ENCODE peak calls at places on chromosome 18, in five cellular contexts. P, O, X, Q and E are unnamed samples.

GRCh38 chr18:56532176-56532840 is 106.1 kb downstream of the TXNL1 start:
- DNase-seq in O (peak), P (no peak), X (no peak), Q (no peak), E (peak)

GRCh38 chr18:36695806-36696205 is 133.0 kb downstream of the TPGS2 start:
- DNase-seq in O (no peak), Q (no peak), P (no peak), X (no peak), E (no peak)

GRCh38 chr18:4412286-4412685 is 42.8 kb downstream of the DLGAP1 start:
- DNase-seq in X (no peak), P (no peak), O (no peak), Q (no peak), E (no peak)

GRCh38 chr18:79697976-79698375 is 18.4 kb downstream of the CTDP1 start:
- DNase-seq in O (no peak), Q (peak), P (no peak), X (no peak), E (no peak)

GRCh38 chr18:5890606-5891360 is 4.5 kb downstream of the TMEM200C start:
- DNase-seq in O (no peak), P (peak), Q (no peak), X (peak), E (peak)

GRCh38 chr18:80009661-80010550 is 21.5 kb upstream of the TXNL4A start:
- DNase-seq in X (no peak), O (peak), Q (peak), P (peak), E (no peak)

GRCh38 chr18:74742573-74742972 is 144.9 kb downstream of the ZNF407 start:
- DNase-seq in P (no peak), O (peak), X (no peak), Q (no peak), E (no peak)

GRCh38 chr18:73980289-73980979 is 167.2 kb downstream of the FBXO15 start:
- DNase-seq in X (no peak), Q (no peak), O (peak), P (peak), E (no peak)

GRCh38 chr18:78526923-78527775 is 452.5 kb upstream of the SALL3 start:
- DNase-seq in X (no peak), Q (no peak), P (no peak), O (no peak), E (no peak)

GRCh38 chr18:23237524-23238151 is 102.4 kb downstream of the CABLES1 start:
- DNase-seq in Q (peak), O (peak), P (no peak), X (no peak), E (peak)
- TF ChIP-seq CTCF in Q (peak), O (peak), P (no peak), X (no peak), E (peak)

GRCh38 chr18:76979906-76980305 is 152.7 kb downstream of the MBP start:
- DNase-seq in Q (no peak), O (no peak), X (no peak), P (no peak), E (no peak)

GRCh38 chr18:76977681-76978234 is 154.8 kb downstream of the MBP start:
- DNase-seq in O (no peak), X (no peak), P (no peak), Q (no peak), E (no peak)

GRCh38 chr18:76979111-76979751 is 153.4 kb downstream of the MBP start:
- DNase-seq in P (no peak), O (no peak), X (no peak), Q (no peak), E (no peak)

GRCh38 chr18:76977108-76977621 is 154.8 kb downstream of the ZNF236 start:
- DNase-seq in X (no peak), Q (no peak), P (no peak), O (no peak), E (no peak)

GRCh38 chr18:76978616-76979015 is 154.0 kb downstream of the MBP start:
- DNase-seq in O (no peak), X (no peak), P (no peak), Q (no peak), E (no peak)
- TF ChIP-seq CTCF in O (no peak), X (no peak), P (no peak), Q (no peak), E (no peak)

GRCh38 chr18:33833847-33834246 is 255.8 kb downstream of the ASXL3 start:
- DNase-seq in X (no peak), O (no peak), Q (no peak), P (no peak), E (no peak)
- TF ChIP-seq CTCF in X (peak), O (no peak), Q (no peak), P (no peak), E (no peak)

DNA sequence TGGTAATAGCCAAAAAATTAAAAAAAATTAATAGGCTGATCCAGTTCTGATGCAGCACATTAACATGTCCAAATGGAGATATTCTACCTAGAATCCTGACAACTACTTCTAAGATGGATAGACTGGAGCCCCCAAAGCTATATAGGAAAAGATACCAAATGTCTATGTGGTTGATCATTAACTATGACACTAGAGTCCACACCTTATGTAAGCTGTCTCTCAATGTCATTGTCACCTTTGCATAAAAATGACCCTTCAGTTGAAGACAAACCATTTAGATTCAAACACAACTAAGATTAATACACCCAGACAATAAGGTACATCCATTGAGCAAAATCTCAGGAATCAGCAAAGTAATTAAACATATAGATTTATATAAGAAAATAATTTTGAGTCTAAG is 14.6 kb downstream of the ZNF396 start:
- DNase-seq in Q (no peak), P (no peak), X (no peak), O (no peak), E (no peak)
- TF ChIP-seq CTCF in Q (no peak), P (no peak), X (no peak), O (no peak), E (no peak)

GRCh38 chr18:47260924-47261701 is 9.7 kb upstream of the SKOR2 start:
- DNase-seq in P (no peak), X (no peak), O (no peak), Q (no peak), E (no peak)
- TF ChIP-seq CTCF in P (no peak), X (no peak), O (no peak), Q (no peak), E (no peak)

GRCh38 chr18:47036298-47036874 is 965 bp upstream of the ELOA2 start:
- DNase-seq in X (no peak), Q (no peak), O (peak), P (peak), E (peak)
- TF ChIP-seq CTCF in X (peak), Q (no peak), O (peak), P (peak), E (peak)

DNA sequence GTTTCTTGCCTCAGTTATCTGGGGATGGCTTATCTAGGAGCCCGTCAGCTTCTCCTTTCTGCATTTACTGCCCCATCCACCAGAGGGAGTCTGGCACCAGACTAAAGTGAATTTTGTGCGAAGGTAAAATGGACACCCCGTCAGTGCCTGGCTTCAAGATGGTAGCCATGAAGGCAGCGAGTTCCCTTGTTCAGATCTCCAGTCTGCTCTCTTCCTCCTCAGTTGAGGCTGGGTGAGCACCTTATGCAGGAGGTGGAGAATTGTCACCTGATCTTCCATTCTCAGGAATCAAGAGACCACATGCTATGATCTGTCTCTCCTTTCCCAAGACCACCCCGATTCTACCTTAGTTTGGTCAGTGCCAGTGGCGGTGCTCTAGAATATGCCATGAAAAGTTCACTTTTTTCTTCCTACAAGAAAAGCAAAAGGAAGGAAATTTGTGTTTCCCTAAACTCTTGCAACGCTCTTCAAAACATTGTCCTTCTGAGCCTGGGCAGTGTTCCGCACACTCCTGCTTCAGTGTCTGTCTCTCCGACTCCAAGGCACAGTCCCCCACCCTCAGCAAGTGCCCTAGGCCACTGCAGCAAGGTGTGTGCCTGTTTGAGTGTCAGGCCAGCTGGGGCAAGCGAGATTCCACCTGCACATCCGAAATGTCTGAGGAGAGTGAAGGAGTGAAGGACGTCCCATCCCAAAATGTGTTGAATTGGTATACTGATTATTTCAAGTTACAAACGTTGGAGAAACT is 168.6 kb downstream of the SS18 start:
- DNase-seq in Q (no peak), X (peak), O (peak), P (peak), E (peak)
- TF ChIP-seq CTCF in Q (no peak), X (peak), O (peak), P (peak), E (peak)